ENCODE peak calls at places on chromosomes 7 and 10, in seven cellular contexts. G, X, J, P, O, Y and M are unnamed samples.
A peak's percentile ranks its signal among the peaks of the same experiment; 100 is the strongest.

GRCh38 chr10:93198401-93199175 is 124.9 kb downstream of the CYP26A1 start:
- DNase-seq in G (peak; percentile 20), O (peak; percentile 27), Y (peak; percentile 53), P (no peak), X (no peak), J (no peak), M (peak; percentile 62)

GRCh38 chr7:84122582-84123360 is 71.8 kb downstream of the SEMA3A start:
- DNase-seq in J (no peak), P (no peak), Y (no peak), X (no peak), G (no peak), O (no peak), M (no peak)

GRCh38 chr7:41637051-41637450 is 65.8 kb downstream of the INHBA start:
- DNase-seq in Y (peak; percentile 43), X (no peak), O (no peak), J (no peak), P (no peak), G (no peak), M (no peak)

GRCh38 chr10:113980408-113981087 is 63.1 kb upstream of the ADRB1 start:
- DNase-seq in Y (no peak), X (no peak), G (no peak), O (no peak), P (no peak), J (no peak), M (no peak)

GRCh38 chr10:71391701-71392100 is 5.0 kb upstream of the CDH23 start:
- DNase-seq in J (no peak), P (no peak), X (no peak), O (no peak), Y (no peak), G (no peak), M (no peak)

GRCh38 chr10:52525761-52526160 is 211.7 kb downstream of the DKK1 start:
- DNase-seq in Y (peak; percentile 62), O (peak; percentile 65), X (no peak), P (no peak), G (no peak), J (no peak), M (peak; percentile 67)

GRCh38 chr7:143279186-143280098 is 5.3 kb upstream of the TMEM139 start:
- DNase-seq in X (no peak), G (peak; percentile 91), P (no peak), J (no peak), Y (no peak), O (peak; percentile 66), M (peak; percentile 87)

GRCh38 chr10:79380125-79380917 is 33.1 kb downstream of the PPIF start:
- DNase-seq in O (peak; percentile 91), G (peak; percentile 43), P (no peak), J (no peak), X (no peak), Y (peak; percentile 72), M (peak; percentile 83)

GRCh38 chr7:2010101-2010500 is 222.6 kb downstream of the MAD1L1 start:
- DNase-seq in X (no peak), G (no peak), O (no peak), J (no peak), P (no peak), Y (no peak), M (no peak)

GRCh38 chr10:45376364-45376801 is 2.4 kb downstream of the ALOX5 start:
- DNase-seq in O (no peak), P (no peak), X (no peak), J (no peak), G (no peak), Y (no peak), M (no peak)

GRCh38 chr10:75042292-75042974 is 69.0 kb upstream of the SAMD8 start:
- DNase-seq in Y (peak; percentile 11), X (no peak), O (peak; percentile 75), P (no peak), J (no peak), G (no peak), M (peak; percentile 90)

GRCh38 chr10:71216363-71216695 is 4.0 kb downstream of the UNC5B start:
- DNase-seq in Y (no peak), X (no peak), J (no peak), P (no peak), G (no peak), O (no peak), M (no peak)

GRCh38 chr7:108603922-108604684 is 34.4 kb downstream of the DNAJB9 start:
- DNase-seq in O (no peak), P (no peak), G (no peak), J (no peak), Y (no peak), X (no peak), M (no peak)